ENCODE peak calls at places on chromosomes 11 and 22, in nine cellular contexts. One of them, this sample, is unnamed.

GRCh38 chr11:12045914-12046635 is 37.6 kb upstream of the DKK3 start:
- DNase-seq in KBM-7: no peak
- DNase-seq in COR-L47: no peak
- DNase-seq in activated T-cell treated with anti-CD3 and anti-CD28 coated beads for 1 hour: no peak
- DNase-seq in NCI-H1092: no peak
- DNase-seq in stimulated activated CD4-positive, alpha-beta T cell treated with anti-CD3 and anti-CD28 coated beads, TNF-alpha, amount 100 ng/mL, for 1 hour: no peak
- DNase-seq in HFFc6: peak
- DNase-seq in caudate nucleus: no peak
- DNase-seq in ELR: peak
- DNase-seq in this sample: no peak

GRCh38 chr11:84564180-84564866 is 1062.8 kb downstream of the DLG2 start:
- DNase-seq in KBM-7: peak
- DNase-seq in stimulated activated CD4-positive, alpha-beta T cell treated with anti-CD3 and anti-CD28 coated beads, TNF-alpha, amount 100 ng/mL, for 1 hour: no peak
- DNase-seq in caudate nucleus: no peak
- DNase-seq in ELR: peak
- DNase-seq in HFFc6: peak
- DNase-seq in NCI-H1092: no peak
- DNase-seq in activated T-cell treated with anti-CD3 and anti-CD28 coated beads for 1 hour: no peak
- DNase-seq in COR-L47: no peak
- DNase-seq in this sample: no peak

GRCh38 chr22:17835256-17835655 is 61.0 kb upstream of the BID start:
- DNase-seq in activated T-cell treated with anti-CD3 and anti-CD28 coated beads for 1 hour: no peak
- DNase-seq in KBM-7: no peak
- DNase-seq in stimulated activated CD4-positive, alpha-beta T cell treated with anti-CD3 and anti-CD28 coated beads, TNF-alpha, amount 100 ng/mL, for 1 hour: no peak
- DNase-seq in NCI-H1092: no peak
- DNase-seq in COR-L47: no peak
- DNase-seq in HFFc6: no peak
- DNase-seq in ELR: no peak
- DNase-seq in caudate nucleus: no peak
- DNase-seq in this sample: no peak

GRCh38 chr22:23223566-23224317 is 43.4 kb downstream of the BCR start:
- DNase-seq in COR-L47: no peak
- DNase-seq in activated T-cell treated with anti-CD3 and anti-CD28 coated beads for 1 hour: no peak
- DNase-seq in HFFc6: no peak
- DNase-seq in NCI-H1092: no peak
- DNase-seq in caudate nucleus: no peak
- DNase-seq in stimulated activated CD4-positive, alpha-beta T cell treated with anti-CD3 and anti-CD28 coated beads, TNF-alpha, amount 100 ng/mL, for 1 hour: no peak
- DNase-seq in KBM-7: no peak
- DNase-seq in ELR: no peak
- DNase-seq in this sample: no peak

GRCh38 chr11:117221775-117222517 is 9.9 kb downstream of the PCSK7 start:
- DNase-seq in caudate nucleus: no peak
- DNase-seq in activated T-cell treated with anti-CD3 and anti-CD28 coated beads for 1 hour: no peak
- DNase-seq in ELR: no peak
- DNase-seq in stimulated activated CD4-positive, alpha-beta T cell treated with anti-CD3 and anti-CD28 coated beads, TNF-alpha, amount 100 ng/mL, for 1 hour: no peak
- DNase-seq in COR-L47: peak
- DNase-seq in NCI-H1092: peak
- DNase-seq in HFFc6: peak
- DNase-seq in KBM-7: no peak
- DNase-seq in this sample: no peak

GRCh38 chr11:35539781-35540281 is 14.4 kb upstream of the PAMR1 start:
- DNase-seq in KBM-7: no peak
- DNase-seq in ELR: peak
- DNase-seq in stimulated activated CD4-positive, alpha-beta T cell treated with anti-CD3 and anti-CD28 coated beads, TNF-alpha, amount 100 ng/mL, for 1 hour: no peak
- DNase-seq in COR-L47: no peak
- DNase-seq in NCI-H1092: no peak
- DNase-seq in caudate nucleus: no peak
- DNase-seq in activated T-cell treated with anti-CD3 and anti-CD28 coated beads for 1 hour: no peak
- DNase-seq in HFFc6: peak
- DNase-seq in this sample: no peak

GRCh38 chr22:20284471-20285086 is 16.5 kb upstream of the RTN4R start:
- DNase-seq in COR-L47: no peak
- DNase-seq in caudate nucleus: no peak
- DNase-seq in ELR: no peak
- DNase-seq in NCI-H1092: no peak
- DNase-seq in KBM-7: no peak
- DNase-seq in activated T-cell treated with anti-CD3 and anti-CD28 coated beads for 1 hour: no peak
- DNase-seq in stimulated activated CD4-positive, alpha-beta T cell treated with anti-CD3 and anti-CD28 coated beads, TNF-alpha, amount 100 ng/mL, for 1 hour: no peak
- DNase-seq in HFFc6: no peak
- DNase-seq in this sample: no peak

GRCh38 chr11:116424615-116425261 is 348.0 kb downstream of the BUD13 start:
- DNase-seq in NCI-H1092: peak
- DNase-seq in HFFc6: no peak
- DNase-seq in stimulated activated CD4-positive, alpha-beta T cell treated with anti-CD3 and anti-CD28 coated beads, TNF-alpha, amount 100 ng/mL, for 1 hour: no peak
- DNase-seq in COR-L47: peak
- DNase-seq in KBM-7: no peak
- DNase-seq in caudate nucleus: no peak
- DNase-seq in activated T-cell treated with anti-CD3 and anti-CD28 coated beads for 1 hour: no peak
- DNase-seq in ELR: no peak
- DNase-seq in this sample: no peak

GRCh38 chr22:29587938-29588699 is 7.2 kb upstream of the NIPSNAP1 start:
- DNase-seq in COR-L47: no peak
- DNase-seq in HFFc6: peak
- DNase-seq in caudate nucleus: no peak
- DNase-seq in KBM-7: no peak
- DNase-seq in stimulated activated CD4-positive, alpha-beta T cell treated with anti-CD3 and anti-CD28 coated beads, TNF-alpha, amount 100 ng/mL, for 1 hour: no peak
- DNase-seq in ELR: peak
- DNase-seq in NCI-H1092: no peak
- DNase-seq in activated T-cell treated with anti-CD3 and anti-CD28 coated beads for 1 hour: no peak
- DNase-seq in this sample: no peak